ENCODE peak calls at places on chromosomes 6 and 20, in four cellular contexts. R is stomach, C is GM06990, J is astrocyte of the spinal cord. A is an unnamed sample.

GRCh38 chr6:155517282-155517681 is 61.6 kb upstream of the NOX3 start:
- DNase-seq in J (no peak), C (no peak), R (peak), A (no peak)

GRCh38 chr20:45098096-45098773 is 2.7 kb downstream of the KCNS1 start:
- DNase-seq in J (peak), R (peak), C (peak), A (no peak)

GRCh38 chr6:130681028-130681427 is 146.2 kb upstream of the SMLR1 start:
- DNase-seq in R (no peak), J (peak), C (no peak), A (peak)

GRCh38 chr20:36040571-36040970 is 72.2 kb downstream of the CNBD2 start:
- DNase-seq in C (no peak), R (no peak), J (no peak), A (no peak)

GRCh38 chr6:55678330-55679224 is 99.6 kb upstream of the HMGCLL1 start:
- DNase-seq in C (no peak), R (no peak), J (peak), A (no peak)

GRCh38 chr20:7829031-7829430 is 111.2 kb downstream of the HAO1 start:
- DNase-seq in J (no peak), C (no peak), R (no peak), A (no peak)

GRCh38 chr20:39886650-39887190 is 802.3 kb downstream of the MAFB start:
- DNase-seq in C (no peak), R (no peak), J (no peak), A (no peak)

GRCh38 chr6:169173532-169174268 is 79.9 kb downstream of the THBS2 start:
- DNase-seq in C (no peak), J (no peak), R (no peak), A (no peak)

GRCh38 chr6:145075425-145075824 is 659.9 kb downstream of the EPM2A start:
- DNase-seq in J (no peak), R (no peak), C (no peak), A (no peak)

GRCh38 chr6:35151472-35151871 is 10.3 kb upstream of the TCP11 start:
- DNase-seq in J (no peak), C (no peak), R (no peak), A (no peak)

GRCh38 chr6:126056355-126057004 is 70.1 kb downstream of the TRMT11 start:
- DNase-seq in C (no peak), R (no peak), J (no peak), A (no peak)

GRCh38 chr6:158672726-158673125 is 22.9 kb downstream of the SYTL3 start:
- DNase-seq in J (no peak), C (no peak), R (no peak), A (no peak)

GRCh38 chr20:45340236-45340847 is 7.9 kb downstream of the SDC4 start:
- DNase-seq in R (peak), J (no peak), C (no peak), A (no peak)

GRCh38 chr6:11232968-11233626 is 629 bp upstream of the NEDD9 start:
- DNase-seq in R (no peak), C (no peak), J (no peak), A (no peak)

GRCh38 chr6:42783177-42783875 is 1.5 kb downstream of the BICRAL start:
- DNase-seq in J (peak), R (peak), C (peak), A (peak)

GRCh38 chr6:169571123-169571962 is 130.5 kb downstream of the WDR27 start:
- DNase-seq in J (peak), R (no peak), C (no peak), A (peak)

GRCh38 chr6:148389917-148390316 is 47.3 kb downstream of the SASH1 start:
- DNase-seq in C (no peak), R (no peak), J (no peak), A (no peak)

GRCh38 chr6:43506667-43507471 is 3.3 kb downstream of the LRRC73 start:
- DNase-seq in C (peak), J (peak), R (peak), A (peak)

GRCh38 chr6:107314644-107315043 is 144.7 kb downstream of the PDSS2 start:
- DNase-seq in R (no peak), C (no peak), J (no peak), A (no peak)

GRCh38 chr20:1083431-1084080 is 34.8 kb upstream of the PSMF1 start:
- DNase-seq in J (no peak), C (peak), R (no peak), A (no peak)

GRCh38 chr20:33475381-33476160 is 14.3 kb upstream of the CBFA2T2 start:
- DNase-seq in R (no peak), C (no peak), J (no peak), A (no peak)

GRCh38 chr20:33472868-33473267 is 17.0 kb upstream of the CBFA2T2 start:
- DNase-seq in J (no peak), C (no peak), R (no peak), A (no peak)

GRCh38 chr20:33474963-33475362 is 14.9 kb upstream of the CBFA2T2 start:
- DNase-seq in R (no peak), C (no peak), J (no peak), A (no peak)

GRCh38 chr20:33477386-33478234 is 12.3 kb upstream of the CBFA2T2 start:
- DNase-seq in J (no peak), R (peak), C (no peak), A (no peak)

GRCh38 chr20:33474097-33474846 is 15.6 kb upstream of the CBFA2T2 start:
- DNase-seq in C (no peak), J (no peak), R (no peak), A (no peak)
- TF ChIP-seq CTCF in C (no peak), J (no peak), R (no peak), A (no peak)

GRCh38 chr6:70421509-70421908 is 8.2 kb downstream of the FAM135A start:
- DNase-seq in R (no peak), C (no peak), J (no peak), A (no peak)

GRCh38 chr6:70424296-70424695 is 11.0 kb downstream of the FAM135A start:
- DNase-seq in C (no peak), J (no peak), R (no peak), A (no peak)

GRCh38 chr6:70423189-70424133 is 10.2 kb downstream of the FAM135A start:
- DNase-seq in J (no peak), R (no peak), C (no peak), A (no peak)
- H3K4me3 ChIP-seq in J (no peak), R (no peak), C (no peak), A (no peak)

GRCh38 chr20:49339123-49339522 is 61.3 kb upstream of the ZNFX1 start:
- DNase-seq in R (no peak), C (no peak), J (no peak), A (no peak)

GRCh38 chr20:49337357-49337756 is 59.5 kb upstream of the ZNFX1 start:
- DNase-seq in C (no peak), J (no peak), R (no peak), A (no peak)

GRCh38 chr20:49335456-49335855 is 57.6 kb upstream of the ZNFX1 start:
- DNase-seq in C (no peak), J (no peak), R (no peak), A (no peak)

GRCh38 chr20:49338061-49338460 is 60.2 kb upstream of the ZNFX1 start:
- DNase-seq in J (no peak), C (no peak), R (no peak), A (no peak)

GRCh38 chr20:49336786-49337185 is 58.9 kb upstream of the ZNFX1 start:
- DNase-seq in C (no peak), J (no peak), R (no peak), A (no peak)
- TF ChIP-seq CTCF in C (no peak), J (no peak), R (no peak), A (no peak)

GRCh38 chr20:62873280-62873679 is 11.7 kb upstream of the TCFL5 start:
- DNase-seq in R (no peak), J (no peak), C (no peak), A (no peak)

GRCh38 chr20:62872863-62873261 is 11.2 kb upstream of the TCFL5 start:
- DNase-seq in J (no peak), R (no peak), C (no peak), A (no peak)

GRCh38 chr20:62876441-62876825 is 14.8 kb upstream of the TCFL5 start:
- DNase-seq in R (no peak), C (no peak), J (no peak), A (no peak)

GRCh38 chr20:62875419-62876355 is 14.1 kb upstream of the TCFL5 start:
- DNase-seq in C (no peak), J (peak), R (peak), A (peak)

GRCh38 chr20:62874745-62875344 is 13.2 kb upstream of the TCFL5 start:
- DNase-seq in J (no peak), C (no peak), R (no peak), A (no peak)
- H3K4me3 ChIP-seq in J (no peak), C (no peak), R (no peak), A (no peak)

GRCh38 chr6:39003488-39003887 is 45.1 kb upstream of the GLP1R start:
- DNase-seq in C (no peak), R (no peak), J (no peak), A (no peak)

GRCh38 chr6:39007575-39007974 is 41.0 kb upstream of the GLP1R start:
- DNase-seq in R (no peak), C (no peak), J (no peak), A (no peak)

GRCh38 chr6:39005774-39006173 is 42.8 kb upstream of the GLP1R start:
- DNase-seq in R (peak), J (no peak), C (no peak), A (no peak)

GRCh38 chr6:39004801-39005200 is 43.8 kb upstream of the GLP1R start:
- DNase-seq in J (no peak), R (no peak), C (no peak), A (no peak)

DNA sequence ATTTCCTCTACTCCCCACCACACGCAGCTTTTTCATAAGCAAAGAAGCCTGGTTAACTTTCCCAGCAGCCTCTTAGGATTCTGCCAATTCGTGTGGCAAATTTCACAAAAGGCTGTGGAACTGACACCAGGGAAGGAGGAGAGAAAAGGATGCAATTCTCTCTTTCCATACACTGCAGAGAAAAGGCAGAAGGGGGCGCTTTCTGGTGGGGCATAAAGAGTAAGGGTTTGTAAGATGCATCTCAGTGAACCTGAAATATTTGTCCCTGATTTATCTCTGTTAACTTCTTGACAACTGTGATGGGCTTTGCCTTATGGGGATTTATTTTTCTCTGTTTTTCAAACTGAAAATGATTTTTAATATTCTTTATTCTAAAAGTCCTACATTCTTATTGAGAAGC is 45.5 kb upstream of the GLP1R start:
- DNase-seq in R (no peak), C (no peak), J (no peak), A (no peak)
- TF ChIP-seq CTCF in R (no peak), C (peak), J (no peak), A (peak)

A was measured in fibroblast of the aortic adventitia.